ENCODE peak calls at places on chromosomes 1 and 21, in nine cellular contexts. Y, J, Z, F, S, T, P, C and U are unnamed samples.

GRCh38 chr21:36171741-36172331 is 15.2 kb downstream of the DOP1B start:
- DNase-seq in Y (no peak), J (no peak), Z (no peak), F (no peak), S (peak; percentile 59), T (no peak), P (no peak), C (no peak), U (no peak)

GRCh38 chr1:213603087-213603486 is 384.7 kb upstream of the PROX1 start:
- DNase-seq in Y (no peak), J (no peak), Z (no peak), F (no peak), S (no peak), T (no peak), P (no peak), C (no peak), U (no peak)

GRCh38 chr1:16232316-16232710 is 4.7 kb downstream of the CPLANE2 start:
- DNase-seq in Y (no peak), J (no peak), Z (no peak), F (no peak), S (peak; percentile 26), T (no peak), P (no peak), C (no peak), U (no peak)

GRCh38 chr1:19260211-19261138 is 8.9 kb downstream of the MRTO4 start:
- DNase-seq in Y (no peak), J (peak; percentile 58), Z (no peak), F (no peak), S (no peak), T (no peak), P (no peak), C (peak; percentile 17), U (no peak)

GRCh38 chr1:101190441-101190840 is 46.4 kb upstream of the S1PR1 start:
- DNase-seq in Y (no peak), J (no peak), Z (no peak), F (no peak), S (no peak), T (no peak), P (no peak), C (peak; percentile 6), U (no peak)

GRCh38 chr1:219324629-219325367 is 151.1 kb downstream of the LYPLAL1 start:
- DNase-seq in Y (no peak), J (no peak), Z (peak; percentile 83), F (no peak), S (no peak), T (no peak), P (peak; percentile 61), C (no peak), U (no peak)

GRCh38 chr1:93591291-93591832 is 90.3 kb downstream of the BCAR3 start:
- DNase-seq in Y (no peak), J (no peak), Z (no peak), F (no peak), S (no peak), T (no peak), P (no peak), C (peak; percentile 57), U (no peak)

GRCh38 chr21:42518216-42518615 is 4.6 kb downstream of the SLC37A1 start:
- DNase-seq in Y (no peak), J (no peak), Z (no peak), F (no peak), S (no peak), T (no peak), P (peak; percentile 92), C (no peak), U (no peak)

GRCh38 chr1:163561570-163562295 is 240.0 kb downstream of the NUF2 start:
- DNase-seq in Y (no peak), J (no peak), Z (peak; percentile 27), F (peak; percentile 51), S (no peak), T (no peak), P (peak; percentile 1), C (peak; percentile 15), U (peak; percentile 18)

GRCh38 chr1:48469616-48470500 is 2.1 kb downstream of the SPATA6 start:
- DNase-seq in Y (peak; percentile 67), J (peak; percentile 49), Z (peak; percentile 84), F (no peak), S (peak; percentile 85), T (peak; percentile 41), P (no peak), C (peak; percentile 20), U (no peak)

GRCh38 chr1:172041102-172041501 is 199.8 kb downstream of the DNM3 start:
- DNase-seq in Y (no peak), J (no peak), Z (no peak), F (no peak), S (no peak), T (no peak), P (no peak), C (no peak), U (no peak)

GRCh38 chr21:33334191-33334590 is 9.4 kb downstream of the IFNAR1 start:
- DNase-seq in Y (no peak), J (no peak), Z (no peak), F (no peak), S (no peak), T (no peak), P (no peak), C (no peak), U (no peak)

GRCh38 chr21:33330726-33331125 is 6.0 kb downstream of the IFNAR1 start:
- DNase-seq in Y (no peak), J (no peak), Z (no peak), F (no peak), S (no peak), T (no peak), P (no peak), C (no peak), U (peak; percentile 59)

GRCh38 chr21:33327792-33328433 is 3.1 kb downstream of the IFNAR1 start:
- DNase-seq in Y (no peak), J (no peak), Z (no peak), F (no peak), S (no peak), T (no peak), P (no peak), C (no peak), U (no peak)

GRCh38 chr21:33334824-33335223 is 10.1 kb downstream of the IFNAR1 start:
- DNase-seq in Y (no peak), J (no peak), Z (no peak), F (no peak), S (no peak), T (no peak), P (no peak), C (no peak), U (no peak)

DNA sequence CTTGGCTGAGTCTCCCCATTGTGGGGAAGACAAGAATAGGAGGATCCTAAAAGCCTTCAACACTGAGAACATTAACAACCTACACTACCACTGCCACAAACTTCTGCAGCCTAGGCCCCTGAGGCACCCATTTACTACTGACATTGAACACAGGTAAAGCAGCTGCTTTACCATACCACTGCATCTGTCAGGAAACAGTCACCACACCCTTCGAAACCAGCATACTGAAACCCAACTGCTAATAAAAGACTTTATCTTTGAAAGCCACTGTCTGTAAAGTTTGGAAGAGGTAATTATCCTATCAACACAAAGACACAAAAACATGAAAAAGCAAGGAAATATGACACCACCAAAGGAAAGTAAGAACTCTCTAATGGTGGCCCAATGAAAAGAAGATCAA is 7.4 kb downstream of the IFNAR1 start:
- DNase-seq in Y (no peak), J (no peak), Z (no peak), F (no peak), S (no peak), T (no peak), P (no peak), C (no peak), U (peak; percentile 94)
- H3K4me3 ChIP-seq in Y (no peak overlapping the region), J (no peak overlapping the region), Z (no peak overlapping the region), F (no peak overlapping the region), S (no peak overlapping the region), T (no peak overlapping the region), P (no peak overlapping the region), C (no peak overlapping the region), U (peak overlapping the region; percentile 2)

GRCh38 chr1:8407652-8408051 is 89.7 kb downstream of the SLC45A1 start:
- DNase-seq in Y (no peak), J (no peak), Z (no peak), F (no peak), S (no peak), T (no peak), P (no peak), C (no peak), U (no peak)

GRCh38 chr1:8410791-8411190 is 92.9 kb downstream of the SLC45A1 start:
- DNase-seq in Y (no peak), J (no peak), Z (no peak), F (no peak), S (no peak), T (no peak), P (no peak), C (no peak), U (no peak)

GRCh38 chr1:8409666-8410065 is 91.8 kb downstream of the SLC45A1 start:
- DNase-seq in Y (no peak), J (no peak), Z (no peak), F (no peak), S (no peak), T (no peak), P (no peak), C (no peak), U (no peak)

GRCh38 chr1:8408151-8408839 is 90.4 kb downstream of the SLC45A1 start:
- DNase-seq in Y (no peak), J (peak; percentile 89), Z (peak; percentile 89), F (no peak), S (peak; percentile 87), T (peak; percentile 91), P (no peak), C (peak; percentile 38), U (no peak)

GRCh38 chr1:8409107-8409506 is 91.2 kb downstream of the SLC45A1 start:
- DNase-seq in Y (no peak), J (no peak), Z (peak; percentile 76), F (no peak), S (no peak), T (no peak), P (no peak), C (peak; percentile 81), U (no peak)
- H3K27ac ChIP-seq in Y (no peak overlapping the region), J (peak overlapping the region; percentile 88), Z (peak overlapping the region; percentile 62), F (peak overlapping the region; percentile 77), S (peak overlapping the region; percentile 87), T (peak overlapping the region; percentile 45), P (no peak overlapping the region), C (peak overlapping the region; percentile 88), U (no peak overlapping the region)

DNA sequence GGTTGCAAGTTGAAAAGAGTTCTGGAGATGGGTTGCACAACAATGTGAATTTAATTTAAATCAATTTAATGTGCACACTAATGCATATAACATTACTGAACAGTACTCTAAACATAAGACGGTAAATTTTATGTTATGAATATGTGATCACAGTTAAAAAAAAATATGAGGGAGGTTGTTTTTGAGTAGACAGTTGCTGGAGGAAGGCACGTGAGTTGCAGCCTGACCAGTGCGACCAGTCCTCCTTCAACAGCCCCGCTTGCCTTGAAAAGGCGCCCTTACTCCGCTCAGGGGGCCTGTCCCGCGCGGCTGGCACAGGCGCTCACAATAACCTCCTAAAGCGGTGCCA is 322 bp upstream of the OLIG1 start:
- DNase-seq in Y (no peak), J (no peak), Z (no peak), F (no peak), S (no peak), T (no peak), P (no peak), C (no peak), U (no peak)
- H3K4me3 ChIP-seq in Y (no peak overlapping the region), J (peak overlapping the region; percentile 27), Z (no peak overlapping the region), F (no peak overlapping the region), S (peak overlapping the region; percentile 33), T (no peak overlapping the region), P (no peak overlapping the region), C (peak overlapping the region; percentile 10), U (no peak overlapping the region)

DNA sequence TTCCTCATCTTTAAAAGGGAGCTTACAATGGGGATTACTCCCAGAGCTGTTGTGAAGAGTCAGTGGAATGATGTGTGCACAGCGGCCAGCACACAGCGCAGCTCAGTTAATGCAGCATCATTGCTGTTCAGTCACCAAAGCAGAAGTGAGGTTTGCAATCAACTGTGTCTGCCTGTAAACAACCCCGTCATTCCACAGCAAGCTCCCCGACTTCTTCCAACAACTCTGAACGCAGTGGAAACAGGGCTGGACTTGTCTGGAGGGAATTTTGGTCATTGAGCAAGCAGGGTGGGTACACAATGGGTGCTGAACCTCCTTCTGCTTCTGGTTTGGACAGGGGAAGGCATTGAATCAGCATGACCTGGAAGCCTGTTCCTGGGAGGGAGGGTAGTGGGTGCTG is 347.4 kb downstream of the PTPRU start:
- DNase-seq in Y (no peak), J (no peak), Z (no peak), F (no peak), S (no peak), T (no peak), P (no peak), C (no peak), U (no peak)
- H3K27ac ChIP-seq in Y (no peak overlapping the region), J (no peak overlapping the region), Z (no peak overlapping the region), F (no peak overlapping the region), S (no peak overlapping the region), T (no peak overlapping the region), P (no peak overlapping the region), C (no peak overlapping the region), U (no peak overlapping the region)